ENCODE peak calls at places on chromosomes 6 and 20, in six cellular contexts. One of them, this sample, is unnamed.

GRCh38 chr20:3871549-3872265 is 17.5 kb upstream of the PANK2 start:
- DNase-seq in left ventricle myocardium inferior: no peak
- DNase-seq in IMR-90: no peak
- DNase-seq in cardiac muscle cell: no peak
- DNase-seq in RWPE1: peak; percentile 50
- DNase-seq in WERI-Rb-1: peak; percentile 57
- DNase-seq in this sample: no peak

GRCh38 chr6:74879234-74879633 is 326.6 kb downstream of the COL12A1 start:
- DNase-seq in left ventricle myocardium inferior: no peak
- DNase-seq in IMR-90: peak; percentile 95
- DNase-seq in cardiac muscle cell: no peak
- DNase-seq in RWPE1: peak; percentile 65
- DNase-seq in WERI-Rb-1: no peak
- DNase-seq in this sample: peak; percentile 93

GRCh38 chr6:134021396-134022122 is 30.9 kb downstream of the SLC2A12 start:
- DNase-seq in left ventricle myocardium inferior: no peak
- DNase-seq in IMR-90: no peak
- DNase-seq in cardiac muscle cell: no peak
- DNase-seq in RWPE1: no peak
- DNase-seq in WERI-Rb-1: no peak
- DNase-seq in this sample: no peak

GRCh38 chr6:84882768-84883766 is 118.7 kb upstream of the TBX18 start:
- DNase-seq in left ventricle myocardium inferior: no peak
- DNase-seq in IMR-90: no peak
- DNase-seq in cardiac muscle cell: no peak
- DNase-seq in RWPE1: no peak
- DNase-seq in WERI-Rb-1: no peak
- DNase-seq in this sample: no peak

GRCh38 chr20:1328680-1329330 is at the start of gene SDCBP2:
- DNase-seq in left ventricle myocardium inferior: no peak
- DNase-seq in IMR-90: no peak
- DNase-seq in cardiac muscle cell: no peak
- DNase-seq in RWPE1: peak; percentile 75
- DNase-seq in WERI-Rb-1: no peak
- DNase-seq in this sample: peak; percentile 68

GRCh38 chr6:156760377-156760776 is 16.8 kb upstream of the ARID1B start:
- DNase-seq in left ventricle myocardium inferior: no peak
- DNase-seq in IMR-90: no peak
- DNase-seq in cardiac muscle cell: no peak
- DNase-seq in RWPE1: no peak
- DNase-seq in WERI-Rb-1: no peak
- DNase-seq in this sample: no peak

GRCh38 chr6:161143663-161144430 is 130.0 kb downstream of the AGPAT4 start:
- DNase-seq in left ventricle myocardium inferior: no peak
- DNase-seq in IMR-90: no peak
- DNase-seq in cardiac muscle cell: no peak
- DNase-seq in RWPE1: no peak
- DNase-seq in WERI-Rb-1: no peak
- DNase-seq in this sample: no peak

GRCh38 chr6:6980999-6981581 is 126.7 kb upstream of the RREB1 start:
- DNase-seq in left ventricle myocardium inferior: no peak
- DNase-seq in IMR-90: no peak
- DNase-seq in cardiac muscle cell: no peak
- DNase-seq in RWPE1: no peak
- DNase-seq in WERI-Rb-1: no peak
- DNase-seq in this sample: no peak

GRCh38 chr6:9766240-9766915 is 648.5 kb downstream of the TFAP2A start:
- DNase-seq in left ventricle myocardium inferior: no peak
- DNase-seq in IMR-90: peak; percentile 86
- DNase-seq in cardiac muscle cell: no peak
- DNase-seq in RWPE1: peak; percentile 80
- DNase-seq in WERI-Rb-1: no peak
- DNase-seq in this sample: peak; percentile 86

GRCh38 chr6:110020888-110021287 is 42.8 kb downstream of the GPR6 start:
- DNase-seq in left ventricle myocardium inferior: no peak
- DNase-seq in IMR-90: no peak
- DNase-seq in cardiac muscle cell: no peak
- DNase-seq in RWPE1: no peak
- DNase-seq in WERI-Rb-1: no peak
- DNase-seq in this sample: no peak

GRCh38 chr20:6122111-6122872 is 538 bp downstream of the FERMT1 start:
- DNase-seq in left ventricle myocardium inferior: no peak
- DNase-seq in IMR-90: peak; percentile 45
- DNase-seq in cardiac muscle cell: peak; percentile 72
- DNase-seq in RWPE1: peak; percentile 72
- DNase-seq in WERI-Rb-1: no peak
- DNase-seq in this sample: peak; percentile 95

GRCh38 chr6:75430631-75431345 is 62.8 kb downstream of the FILIP1 start:
- DNase-seq in left ventricle myocardium inferior: no peak
- DNase-seq in IMR-90: no peak
- DNase-seq in cardiac muscle cell: no peak
- DNase-seq in RWPE1: no peak
- DNase-seq in WERI-Rb-1: peak; percentile 59
- DNase-seq in this sample: no peak

GRCh38 chr6:84252140-84252539 is 24.7 kb upstream of the CEP162 start:
- DNase-seq in left ventricle myocardium inferior: no peak
- DNase-seq in IMR-90: no peak
- DNase-seq in cardiac muscle cell: no peak
- DNase-seq in RWPE1: no peak
- DNase-seq in WERI-Rb-1: no peak
- DNase-seq in this sample: no peak

GRCh38 chr20:61933951-61934715 is 131.5 kb downstream of the TAF4 start:
- DNase-seq in left ventricle myocardium inferior: peak; percentile 5
- DNase-seq in IMR-90: no peak
- DNase-seq in cardiac muscle cell: no peak
- DNase-seq in RWPE1: no peak
- DNase-seq in WERI-Rb-1: peak; percentile 5
- DNase-seq in this sample: no peak

GRCh38 chr20:63345328-63346100 is 15.6 kb downstream of the CHRNA4 start:
- DNase-seq in left ventricle myocardium inferior: peak; percentile 67
- DNase-seq in IMR-90: no peak
- DNase-seq in cardiac muscle cell: no peak
- DNase-seq in RWPE1: no peak
- DNase-seq in WERI-Rb-1: no peak
- DNase-seq in this sample: no peak

GRCh38 chr20:32507998-32508774 is 76.9 kb downstream of the NOL4L start:
- DNase-seq in left ventricle myocardium inferior: no peak
- DNase-seq in IMR-90: no peak
- DNase-seq in cardiac muscle cell: no peak
- DNase-seq in RWPE1: no peak
- DNase-seq in WERI-Rb-1: no peak
- DNase-seq in this sample: no peak

GRCh38 chr20:43446361-43446879 is 11.3 kb upstream of the SRSF6 start:
- DNase-seq in left ventricle myocardium inferior: no peak
- DNase-seq in IMR-90: no peak
- DNase-seq in cardiac muscle cell: no peak
- DNase-seq in RWPE1: peak; percentile 68
- DNase-seq in WERI-Rb-1: no peak
- DNase-seq in this sample: peak; percentile 65

GRCh38 chr6:35203680-35204079 is 10.1 kb upstream of the SCUBE3 start:
- DNase-seq in left ventricle myocardium inferior: no peak
- DNase-seq in IMR-90: no peak
- DNase-seq in cardiac muscle cell: no peak
- DNase-seq in RWPE1: no peak
- DNase-seq in WERI-Rb-1: no peak
- DNase-seq in this sample: no peak

GRCh38 chr6:144017167-144018094 is 9.4 kb upstream of the PLAGL1 start:
- DNase-seq in left ventricle myocardium inferior: no peak
- DNase-seq in IMR-90: no peak
- DNase-seq in cardiac muscle cell: no peak
- DNase-seq in RWPE1: no peak
- DNase-seq in WERI-Rb-1: no peak
- DNase-seq in this sample: no peak

GRCh38 chr20:12941025-12941424 is 67.7 kb upstream of the SPTLC3 start:
- DNase-seq in left ventricle myocardium inferior: no peak
- DNase-seq in IMR-90: no peak
- DNase-seq in cardiac muscle cell: no peak
- DNase-seq in RWPE1: no peak
- DNase-seq in WERI-Rb-1: no peak
- DNase-seq in this sample: peak; percentile 54

GRCh38 chr6:30988209-30988825 is 4.8 kb downstream of the MUC21 start:
- DNase-seq in left ventricle myocardium inferior: no peak
- DNase-seq in IMR-90: no peak
- DNase-seq in cardiac muscle cell: no peak
- DNase-seq in RWPE1: no peak
- DNase-seq in WERI-Rb-1: no peak
- DNase-seq in this sample: no peak

GRCh38 chr6:127980996-127981395 is 80.1 kb upstream of the THEMIS start:
- DNase-seq in left ventricle myocardium inferior: no peak
- DNase-seq in IMR-90: no peak
- DNase-seq in cardiac muscle cell: no peak
- DNase-seq in RWPE1: no peak
- DNase-seq in WERI-Rb-1: no peak
- DNase-seq in this sample: no peak

GRCh38 chr20:54688476-54688875 is 213.1 kb downstream of the DOK5 start:
- DNase-seq in left ventricle myocardium inferior: no peak
- DNase-seq in IMR-90: no peak
- DNase-seq in cardiac muscle cell: no peak
- DNase-seq in RWPE1: no peak
- DNase-seq in WERI-Rb-1: no peak
- DNase-seq in this sample: no peak

GRCh38 chr6:21022343-21023107 is 488.3 kb downstream of the CDKAL1 start:
- DNase-seq in left ventricle myocardium inferior: no peak
- DNase-seq in IMR-90: peak; percentile 82
- DNase-seq in cardiac muscle cell: no peak
- DNase-seq in RWPE1: peak; percentile 73
- DNase-seq in WERI-Rb-1: no peak
- DNase-seq in this sample: peak; percentile 98

GRCh38 chr20:14117768-14118167 is 122.5 kb downstream of the MACROD2 start:
- DNase-seq in left ventricle myocardium inferior: no peak
- DNase-seq in IMR-90: no peak
- DNase-seq in cardiac muscle cell: no peak
- DNase-seq in RWPE1: no peak
- DNase-seq in WERI-Rb-1: no peak
- DNase-seq in this sample: peak; percentile 32

DNA sequence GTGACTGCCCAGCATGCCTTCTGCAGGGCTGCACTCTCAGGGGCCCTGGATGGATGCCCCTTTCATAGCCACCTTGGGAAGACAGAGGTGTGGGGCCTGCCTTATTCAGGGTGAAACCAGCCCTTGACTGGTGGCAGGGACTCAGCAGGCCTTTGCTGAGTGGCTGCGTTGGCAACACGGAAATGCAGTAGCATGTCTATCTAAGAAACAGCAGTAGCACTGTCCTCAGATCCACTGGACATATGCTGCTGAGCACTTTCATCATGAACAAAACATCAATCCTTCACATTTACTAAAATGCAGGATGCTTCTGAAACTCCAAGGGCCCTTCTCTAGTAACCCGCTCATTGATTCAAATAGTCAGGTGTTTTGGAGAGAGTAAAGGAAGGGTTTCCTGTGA is 4.9 kb upstream of the TBXT start:
- DNase-seq in left ventricle myocardium inferior: no peak
- DNase-seq in IMR-90: no peak
- DNase-seq in cardiac muscle cell: no peak
- DNase-seq in RWPE1: no peak
- DNase-seq in WERI-Rb-1: no peak
- DNase-seq in this sample: no peak
- H3K27ac ChIP-seq in left ventricle myocardium inferior: no peak overlapping the region
- H3K27ac ChIP-seq in IMR-90: no peak overlapping the region
- H3K27ac ChIP-seq in cardiac muscle cell: no peak overlapping the region
- H3K27ac ChIP-seq in RWPE1: no peak overlapping the region
- H3K27ac ChIP-seq in WERI-Rb-1: no peak overlapping the region
- H3K27ac ChIP-seq in this sample: no peak overlapping the region

GRCh38 chr6:43059168-43060033 is at the start of the genes KLC4 and MRPL2:
- DNase-seq in left ventricle myocardium inferior: peak; percentile 99
- DNase-seq in IMR-90: peak; percentile 98
- DNase-seq in cardiac muscle cell: peak; percentile 99
- DNase-seq in RWPE1: peak; percentile 99
- DNase-seq in WERI-Rb-1: peak; percentile 100
- DNase-seq in this sample: peak; percentile 94
- TF ChIP-seq CTCF in left ventricle myocardium inferior: no peak
- TF ChIP-seq CTCF in IMR-90: no peak
- TF ChIP-seq CTCF in cardiac muscle cell: no peak
- TF ChIP-seq CTCF in RWPE1: no peak
- TF ChIP-seq CTCF in WERI-Rb-1: no peak
- TF ChIP-seq CTCF in this sample: no peak

GRCh38 chr20:10906830-10907229 is 233.0 kb upstream of the JAG1 start:
- DNase-seq in left ventricle myocardium inferior: no peak
- DNase-seq in IMR-90: peak; percentile 5
- DNase-seq in cardiac muscle cell: no peak
- DNase-seq in RWPE1: no peak
- DNase-seq in WERI-Rb-1: no peak
- DNase-seq in this sample: no peak

GRCh38 chr20:10916312-10916711 is 242.5 kb upstream of the JAG1 start:
- DNase-seq in left ventricle myocardium inferior: no peak
- DNase-seq in IMR-90: no peak
- DNase-seq in cardiac muscle cell: no peak
- DNase-seq in RWPE1: no peak
- DNase-seq in WERI-Rb-1: no peak
- DNase-seq in this sample: no peak

GRCh38 chr20:10909803-10910202 is 236.0 kb upstream of the JAG1 start:
- DNase-seq in left ventricle myocardium inferior: no peak
- DNase-seq in IMR-90: no peak
- DNase-seq in cardiac muscle cell: no peak
- DNase-seq in RWPE1: no peak
- DNase-seq in WERI-Rb-1: no peak
- DNase-seq in this sample: no peak

GRCh38 chr20:10915815-10916214 is 242.0 kb upstream of the JAG1 start:
- DNase-seq in left ventricle myocardium inferior: no peak
- DNase-seq in IMR-90: no peak
- DNase-seq in cardiac muscle cell: no peak
- DNase-seq in RWPE1: no peak
- DNase-seq in WERI-Rb-1: no peak
- DNase-seq in this sample: no peak

DNA sequence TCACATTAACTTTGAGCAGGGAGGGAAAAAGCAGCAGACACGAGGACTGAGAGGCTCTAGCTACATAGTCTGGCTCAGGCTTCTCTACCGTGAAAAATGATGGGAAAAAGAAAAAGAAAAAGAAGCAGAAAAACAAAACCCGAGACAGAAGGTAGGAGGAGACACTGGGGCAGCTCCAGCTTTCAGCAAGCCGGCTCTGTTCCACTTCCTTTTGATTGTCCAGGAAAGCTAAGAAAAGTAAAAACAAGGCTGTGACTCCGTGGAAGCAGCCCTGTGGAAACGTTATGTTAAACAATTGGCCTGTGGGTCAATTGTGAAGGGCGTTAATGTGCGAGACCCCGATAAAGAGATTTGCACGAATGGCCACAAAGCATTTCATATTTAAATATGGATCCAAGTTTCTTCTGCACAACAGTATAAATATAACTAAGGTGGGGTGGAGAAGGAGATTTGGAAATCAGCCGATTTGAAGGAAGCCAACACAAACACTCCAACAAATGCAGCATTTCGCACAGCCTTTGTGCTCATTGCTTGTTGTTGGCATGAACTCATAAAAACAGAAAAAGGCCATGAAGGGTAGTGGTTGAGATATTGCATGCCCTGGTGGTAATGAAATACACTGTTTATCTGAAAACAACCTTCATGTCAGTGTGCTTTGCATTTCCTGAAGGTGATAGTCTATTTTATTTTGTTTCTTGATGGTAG is 236.9 kb upstream of the JAG1 start:
- DNase-seq in left ventricle myocardium inferior: peak; percentile 16
- DNase-seq in IMR-90: no peak
- DNase-seq in cardiac muscle cell: no peak
- DNase-seq in RWPE1: no peak
- DNase-seq in WERI-Rb-1: no peak
- DNase-seq in this sample: no peak
- H3K27ac ChIP-seq in left ventricle myocardium inferior: peak overlapping the region; percentile 84
- H3K27ac ChIP-seq in IMR-90: no peak overlapping the region
- H3K27ac ChIP-seq in cardiac muscle cell: no peak overlapping the region
- H3K27ac ChIP-seq in RWPE1: no peak overlapping the region
- H3K27ac ChIP-seq in WERI-Rb-1: no peak overlapping the region
- H3K27ac ChIP-seq in this sample: no peak overlapping the region

GRCh38 chr6:10970731-10971130 is 73.4 kb downstream of the ELOVL2 start:
- DNase-seq in left ventricle myocardium inferior: no peak
- DNase-seq in IMR-90: no peak
- DNase-seq in cardiac muscle cell: no peak
- DNase-seq in RWPE1: no peak
- DNase-seq in WERI-Rb-1: no peak
- DNase-seq in this sample: peak; percentile 20
- TF ChIP-seq CTCF in left ventricle myocardium inferior: no peak
- TF ChIP-seq CTCF in IMR-90: no peak
- TF ChIP-seq CTCF in cardiac muscle cell: no peak
- TF ChIP-seq CTCF in RWPE1: no peak
- TF ChIP-seq CTCF in WERI-Rb-1: no peak
- TF ChIP-seq CTCF in this sample: no peak